ENCODE peak calls at places on chromosomes 12 and 14, in ten cellular contexts. I is T-helper 2 cell; Y is GM13977; E is C1 segment of cervical spinal cord; N is naive thymus-derived CD8-positive, alpha-beta T cell; T is fibroblast of pulmonary artery; H is left lobe of liver; J is adipocyte; Q is activated T-helper 1 cell treated with Interleukin-2 at 50 U/mL for 16 hours; X is psoas muscle. G is an unnamed sample.

GRCh38 chr14:49880267-49881064 is 12.4 kb upstream of the ARF6 start:
- DNase-seq in T (no peak), E (no peak), J (no peak), I (no peak), N (no peak), H (no peak), Y (no peak), X (no peak), Q (no peak), G (no peak)

GRCh38 chr14:35747379-35747778 is 61.7 kb downstream of the RALGAPA1 start:
- DNase-seq in J (peak), N (no peak), Y (no peak), I (no peak), Q (no peak), H (no peak), E (no peak), T (peak), X (no peak), G (no peak)

GRCh38 chr14:50961606-50962259 is 17.4 kb upstream of the PYGL start:
- DNase-seq in I (no peak), T (peak), Q (no peak), E (no peak), X (no peak), N (no peak), J (peak), H (no peak), Y (no peak), G (no peak)

GRCh38 chr12:68081561-68081960 is 78.0 kb downstream of the IFNG start:
- DNase-seq in E (no peak), I (no peak), Y (no peak), J (no peak), X (no peak), H (no peak), Q (no peak), N (no peak), T (no peak), G (no peak)

GRCh38 chr12:113030875-113031525 is 25.5 kb upstream of the DTX1 start:
- DNase-seq in J (peak), N (no peak), Y (peak), Q (no peak), I (no peak), T (peak), X (no peak), H (no peak), E (no peak), G (no peak)

GRCh38 chr12:55728185-55728931 is 451 bp downstream of the CD63 start:
- DNase-seq in Q (no peak), T (peak), H (peak), J (peak), I (no peak), Y (peak), E (peak), N (no peak), X (peak), G (no peak)

GRCh38 chr12:27488479-27488878 is 35.5 kb upstream of the PPFIBP1 start:
- DNase-seq in Y (no peak), H (no peak), I (no peak), J (no peak), X (no peak), E (no peak), Q (no peak), T (peak), N (no peak), G (no peak)

GRCh38 chr12:130873106-130873795 is 1.4 kb downstream of the RAN start:
- DNase-seq in E (no peak), J (peak), I (no peak), X (no peak), N (no peak), Q (no peak), T (no peak), H (no peak), Y (no peak), G (no peak)

GRCh38 chr14:95741051-95741490 is 27.1 kb upstream of the TCL1A start:
- DNase-seq in Y (no peak), J (peak), X (no peak), H (no peak), E (no peak), I (no peak), T (no peak), N (no peak), Q (no peak), G (no peak)

GRCh38 chr12:39946361-39946948 is 159.4 kb downstream of the SLC2A13 start:
- DNase-seq in H (no peak), Q (no peak), I (no peak), N (no peak), J (no peak), X (no peak), Y (no peak), E (no peak), T (no peak), G (no peak)

GRCh38 chr12:66861157-66861750 is 182.4 kb upstream of the GRIP1 start:
- DNase-seq in H (peak), X (peak), I (peak), N (peak), E (peak), T (peak), Y (peak), J (peak), Q (peak), G (no peak)

GRCh38 chr12:108538796-108539195 is 22.2 kb downstream of the SART3 start:
- DNase-seq in J (no peak), T (no peak), N (no peak), H (no peak), E (no peak), X (no peak), I (no peak), Q (no peak), Y (no peak), G (no peak)

GRCh38 chr14:63499701-63500250 is 43.4 kb downstream of the PPP2R5E start:
- DNase-seq in E (no peak), Q (no peak), J (peak), H (no peak), N (no peak), I (no peak), X (no peak), T (peak), Y (no peak), G (no peak)

GRCh38 chr14:84087986-84088531 is 1441.9 kb upstream of the FLRT2 start:
- DNase-seq in I (no peak), T (peak), X (no peak), Q (no peak), Y (no peak), N (no peak), J (peak), E (no peak), H (no peak), G (no peak)

GRCh38 chr14:77204457-77204796 is 22.8 kb downstream of the TMEM63C start:
- DNase-seq in Y (no peak), J (no peak), Q (no peak), X (no peak), T (no peak), H (no peak), I (no peak), N (no peak), E (peak), G (no peak)

GRCh38 chr14:96502621-96503251 is 554 bp downstream of the PAPOLA start:
- DNase-seq in X (peak), E (peak), J (peak), I (no peak), H (peak), Q (no peak), T (peak), N (no peak), Y (peak), G (peak)

GRCh38 chr14:21557084-21557901 is 22.6 kb downstream of the OR10G3 start:
- DNase-seq in E (peak), N (peak), X (peak), I (peak), Q (peak), T (peak), Y (peak), J (peak), H (peak), G (peak)

GRCh38 chr12:63752283-63752682 is 27.4 kb upstream of the RXYLT1 start:
- DNase-seq in J (no peak), Y (no peak), X (no peak), Q (no peak), E (no peak), I (no peak), H (no peak), T (no peak), N (no peak), G (no peak)

GRCh38 chr14:92589213-92589852 is 75.8 kb downstream of the RIN3 start:
- DNase-seq in X (no peak), Y (no peak), T (peak), J (peak), I (no peak), N (no peak), Q (no peak), H (no peak), E (no peak), G (peak)

GRCh38 chr12:13345722-13346121 is 149.2 kb downstream of the EMP1 start:
- DNase-seq in I (no peak), J (no peak), X (no peak), N (no peak), E (no peak), H (no peak), T (no peak), Y (no peak), Q (no peak), G (no peak)

GRCh38 chr12:132084681-132085635 is 59.2 kb downstream of the DDX51 start:
- DNase-seq in X (peak), N (peak), Y (peak), H (peak), Q (no peak), J (peak), T (peak), E (peak), I (peak), G (peak)

GRCh38 chr14:36820901-36821300 is 159.2 kb downstream of the PAX9 start:
- DNase-seq in E (no peak), N (no peak), H (no peak), I (no peak), J (no peak), Q (no peak), X (no peak), Y (no peak), T (no peak), G (no peak)

GRCh38 chr14:76419399-76419798 is 43.5 kb downstream of the ESRRB start:
- DNase-seq in J (no peak), T (no peak), N (no peak), Q (no peak), E (no peak), X (no peak), H (no peak), I (no peak), Y (no peak), G (no peak)

GRCh38 chr12:55797068-55797467 is 20.5 kb downstream of the SARNP start:
- DNase-seq in I (no peak), E (no peak), J (peak), H (no peak), Q (no peak), T (peak), X (no peak), Y (no peak), N (no peak), G (no peak)

GRCh38 chr12:2125651-2126050 is 72.9 kb downstream of the CACNA1C start:
- DNase-seq in J (no peak), E (no peak), X (no peak), H (no peak), Q (no peak), N (no peak), Y (no peak), I (no peak), T (no peak), G (no peak)

GRCh38 chr12:57755454-57756372 is 810 bp downstream of the MARCHF9 start:
- DNase-seq in X (no peak), Q (peak), J (peak), N (no peak), Y (peak), T (no peak), E (no peak), H (peak), I (no peak), G (no peak)

GRCh38 chr14:23034498-23035302 is at the start of gene PSMB5:
- DNase-seq in J (peak), E (no peak), X (peak), Y (peak), T (peak), N (peak), I (peak), Q (peak), H (peak), G (peak)

GRCh38 chr12:3732901-3733300 is 20.0 kb downstream of the CRACR2A start:
- DNase-seq in Q (no peak), T (no peak), I (no peak), N (no peak), J (no peak), E (no peak), X (no peak), Y (no peak), H (no peak), G (peak)

GRCh38 chr12:16612647-16613046 is 6.7 kb upstream of the LMO3 start:
- DNase-seq in J (no peak), X (no peak), E (no peak), T (peak), Q (no peak), I (no peak), H (no peak), N (no peak), Y (no peak), G (no peak)

GRCh38 chr14:103070971-103071542 is 13.0 kb upstream of the LBHD2 start:
- DNase-seq in H (no peak), X (no peak), E (no peak), N (no peak), I (no peak), Q (no peak), J (no peak), Y (no peak), T (no peak), G (peak)

GRCh38 chr12:75471928-75472865 is 8.4 kb upstream of the GLIPR1 start:
- DNase-seq in Q (no peak), X (no peak), I (no peak), Y (no peak), H (no peak), E (no peak), J (no peak), T (no peak), N (no peak), G (no peak)

GRCh38 chr14:54761835-54762234 is 140.8 kb downstream of the GCH1 start:
- DNase-seq in I (no peak), H (no peak), T (no peak), J (no peak), E (no peak), X (no peak), Y (no peak), Q (no peak), N (no peak), G (no peak)

GRCh38 chr14:99512571-99513182 is 31.5 kb downstream of the CCNK start:
- DNase-seq in X (no peak), N (no peak), J (no peak), T (no peak), E (no peak), I (no peak), H (no peak), Q (no peak), Y (no peak), G (no peak)

GRCh38 chr12:89349814-89350213 is 2.5 kb downstream of the DUSP6 start:
- DNase-seq in H (no peak), E (no peak), T (peak), N (no peak), Y (no peak), X (peak), Q (no peak), I (no peak), J (peak), G (no peak)

GRCh38 chr14:92690171-92691011 is 58.0 kb downstream of the LGMN start:
- DNase-seq in T (peak), J (peak), N (no peak), I (no peak), Y (no peak), X (no peak), Q (no peak), E (no peak), H (no peak), G (no peak)

GRCh38 chr14:95449131-95449530 is 67.3 kb downstream of the SYNE3 start:
- DNase-seq in N (no peak), Q (no peak), E (no peak), J (no peak), Y (no peak), H (no peak), I (no peak), T (no peak), X (no peak), G (no peak)

GRCh38 chr12:71694099-71694820 is 8.4 kb downstream of the TMEM19 start:
- DNase-seq in I (no peak), Y (peak), J (no peak), N (no peak), X (no peak), T (no peak), Q (no peak), E (no peak), H (no peak), G (no peak)

GRCh38 chr12:5276327-5276880 is 155.5 kb upstream of the NTF3 start:
- DNase-seq in Q (no peak), N (no peak), E (no peak), J (no peak), Y (no peak), I (no peak), X (no peak), T (no peak), H (no peak), G (no peak)

GRCh38 chr14:24231263-24232120 is 675 bp downstream of the NEDD8 start:
- DNase-seq in E (no peak), Y (no peak), X (no peak), I (no peak), Q (no peak), N (no peak), T (no peak), H (no peak), J (peak), G (peak)

G was measured in coronary artery.